ENCODE peak calls at places on chromosomes 2 and 18, in six cellular contexts. One of them, this sample, is unnamed.

GRCh38 chr2:20350105-20350712 is 435 bp downstream of the PUM2 start:
- DNase-seq in neural crest cell: peak
- DNase-seq in AG10803: no peak
- DNase-seq in H9: peak
- DNase-seq in NCI-H82: peak
- DNase-seq in NAMALWA: peak
- DNase-seq in this sample: peak

GRCh38 chr18:8828798-8829197 is 123.4 kb downstream of the MTCL1 start:
- DNase-seq in neural crest cell: no peak
- DNase-seq in AG10803: no peak
- DNase-seq in H9: no peak
- DNase-seq in NCI-H82: no peak
- DNase-seq in NAMALWA: no peak
- DNase-seq in this sample: no peak

GRCh38 chr2:146978891-146979555 is 865.8 kb upstream of the ACVR2A start:
- DNase-seq in neural crest cell: no peak
- DNase-seq in AG10803: peak
- DNase-seq in H9: no peak
- DNase-seq in NCI-H82: no peak
- DNase-seq in NAMALWA: no peak
- DNase-seq in this sample: no peak

GRCh38 chr2:237235383-237236095 is 149.8 kb downstream of the COPS8 start:
- DNase-seq in neural crest cell: no peak
- DNase-seq in AG10803: peak
- DNase-seq in H9: no peak
- DNase-seq in NCI-H82: no peak
- DNase-seq in NAMALWA: no peak
- DNase-seq in this sample: peak

GRCh38 chr2:15941970-15942710 is 1.8 kb downstream of the MYCN start:
- DNase-seq in neural crest cell: peak
- DNase-seq in AG10803: no peak
- DNase-seq in H9: no peak
- DNase-seq in NCI-H82: peak
- DNase-seq in NAMALWA: no peak
- DNase-seq in this sample: no peak

GRCh38 chr2:127586746-127587295 is 51.3 kb downstream of the MYO7B start:
- DNase-seq in neural crest cell: no peak
- DNase-seq in AG10803: no peak
- DNase-seq in H9: no peak
- DNase-seq in NCI-H82: no peak
- DNase-seq in NAMALWA: no peak
- DNase-seq in this sample: no peak

GRCh38 chr2:201263774-201264173 is 3.4 kb downstream of the CASP8 start:
- DNase-seq in neural crest cell: no peak
- DNase-seq in AG10803: no peak
- DNase-seq in H9: no peak
- DNase-seq in NCI-H82: no peak
- DNase-seq in NAMALWA: peak
- DNase-seq in this sample: no peak

GRCh38 chr2:101152195-101153076 is 1.3 kb upstream of the TBC1D8 start:
- DNase-seq in neural crest cell: no peak
- DNase-seq in AG10803: peak
- DNase-seq in H9: peak
- DNase-seq in NCI-H82: peak
- DNase-seq in NAMALWA: peak
- DNase-seq in this sample: peak

GRCh38 chr2:27307545-27308358 is 493 bp downstream of the UCN start:
- DNase-seq in neural crest cell: no peak
- DNase-seq in AG10803: no peak
- DNase-seq in H9: no peak
- DNase-seq in NCI-H82: no peak
- DNase-seq in NAMALWA: no peak
- DNase-seq in this sample: no peak

GRCh38 chr2:20165677-20166509 is 59.0 kb downstream of the SDC1 start:
- DNase-seq in neural crest cell: no peak
- DNase-seq in AG10803: no peak
- DNase-seq in H9: peak
- DNase-seq in NCI-H82: no peak
- DNase-seq in NAMALWA: no peak
- DNase-seq in this sample: no peak

GRCh38 chr2:159168707-159169106 is 117.8 kb downstream of the WDSUB1 start:
- DNase-seq in neural crest cell: no peak
- DNase-seq in AG10803: peak
- DNase-seq in H9: no peak
- DNase-seq in NCI-H82: peak
- DNase-seq in NAMALWA: no peak
- DNase-seq in this sample: peak

GRCh38 chr18:22422909-22423548 is 5.3 kb upstream of the CTAGE1 start:
- DNase-seq in neural crest cell: no peak
- DNase-seq in AG10803: peak
- DNase-seq in H9: no peak
- DNase-seq in NCI-H82: no peak
- DNase-seq in NAMALWA: no peak
- DNase-seq in this sample: no peak

GRCh38 chr18:35077937-35078336 is 36.7 kb downstream of the MAPRE2 start:
- DNase-seq in neural crest cell: no peak
- DNase-seq in AG10803: no peak
- DNase-seq in H9: no peak
- DNase-seq in NCI-H82: no peak
- DNase-seq in NAMALWA: no peak
- DNase-seq in this sample: no peak

GRCh38 chr2:227703961-227704360 is 13.9 kb downstream of the SLC19A3 start:
- DNase-seq in neural crest cell: no peak
- DNase-seq in AG10803: peak
- DNase-seq in H9: no peak
- DNase-seq in NCI-H82: no peak
- DNase-seq in NAMALWA: no peak
- DNase-seq in this sample: no peak

GRCh38 chr18:55401638-55402191 is 186.3 kb downstream of the TCF4 start:
- DNase-seq in neural crest cell: no peak
- DNase-seq in AG10803: peak
- DNase-seq in H9: peak
- DNase-seq in NCI-H82: no peak
- DNase-seq in NAMALWA: no peak
- DNase-seq in this sample: peak

GRCh38 chr2:100124746-100125145 is 17.6 kb downstream of the AFF3 start:
- DNase-seq in neural crest cell: no peak
- DNase-seq in AG10803: no peak
- DNase-seq in H9: no peak
- DNase-seq in NCI-H82: no peak
- DNase-seq in NAMALWA: no peak
- DNase-seq in this sample: no peak

GRCh38 chr2:23381084-23381483 is 3.9 kb upstream of the KLHL29 start:
- DNase-seq in neural crest cell: no peak
- DNase-seq in AG10803: peak
- DNase-seq in H9: no peak
- DNase-seq in NCI-H82: no peak
- DNase-seq in NAMALWA: peak
- DNase-seq in this sample: peak

GRCh38 chr2:220228310-220229006 is 601.0 kb downstream of the SLC4A3 start:
- DNase-seq in neural crest cell: no peak
- DNase-seq in AG10803: peak
- DNase-seq in H9: no peak
- DNase-seq in NCI-H82: no peak
- DNase-seq in NAMALWA: no peak
- DNase-seq in this sample: peak

GRCh38 chr2:41400057-41400665 is 647.7 kb upstream of the PKDCC start:
- DNase-seq in neural crest cell: peak
- DNase-seq in AG10803: no peak
- DNase-seq in H9: peak
- DNase-seq in NCI-H82: peak
- DNase-seq in NAMALWA: peak
- DNase-seq in this sample: peak

GRCh38 chr2:1297376-1298159 is 115.7 kb upstream of the TPO start:
- DNase-seq in neural crest cell: no peak
- DNase-seq in AG10803: no peak
- DNase-seq in H9: no peak
- DNase-seq in NCI-H82: no peak
- DNase-seq in NAMALWA: no peak
- DNase-seq in this sample: no peak

GRCh38 chr2:238220892-238221521 is 17.5 kb upstream of the ILKAP start:
- DNase-seq in neural crest cell: no peak
- DNase-seq in AG10803: peak
- DNase-seq in H9: peak
- DNase-seq in NCI-H82: no peak
- DNase-seq in NAMALWA: no peak
- DNase-seq in this sample: peak